ENCODE peak calls at places on chromosome 7, in six cellular contexts. One of them, this sample, is unnamed. For H3K4me1 and H3K36me3, the result is how much of the 10 kb centered on the place peaks cover.

GRCh38 chr7:150356265-150356897 is 12.2 kb upstream of the REPIN1 start:
- DNase-seq in HCT116: peak
- DNase-seq in transverse colon: no peak
- DNase-seq in sigmoid colon: peak
- DNase-seq in GM23338: peak
- DNase-seq in stomach: no peak
- DNase-seq in this sample: no peak

GRCh38 chr7:152411389-152411788 is 24.4 kb downstream of the KMT2C start:
- DNase-seq in transverse colon: no peak
- DNase-seq in GM23338: peak
- DNase-seq in stomach: no peak
- DNase-seq in sigmoid colon: no peak
- DNase-seq in HCT116: no peak
- DNase-seq in this sample: no peak

GRCh38 chr7:9149499-9150082 is 716.2 kb downstream of the NXPH1 start:
- DNase-seq in transverse colon: no peak
- DNase-seq in HCT116: no peak
- DNase-seq in stomach: no peak
- DNase-seq in GM23338: no peak
- DNase-seq in sigmoid colon: no peak
- DNase-seq in this sample: no peak

GRCh38 chr7:18013936-18014335 is 13.7 kb downstream of the PRPS1L1 start:
- DNase-seq in HCT116: no peak
- DNase-seq in GM23338: no peak
- DNase-seq in sigmoid colon: no peak
- DNase-seq in transverse colon: no peak
- DNase-seq in stomach: no peak
- DNase-seq in this sample: no peak

GRCh38 chr7:35482231-35482630 is 212.7 kb downstream of the HERPUD2 start:
- DNase-seq in transverse colon: no peak
- DNase-seq in HCT116: no peak
- DNase-seq in GM23338: no peak
- DNase-seq in stomach: no peak
- DNase-seq in sigmoid colon: no peak
- DNase-seq in this sample: no peak

GRCh38 chr7:140238778-140239652 is 62.2 kb upstream of the KDM7A start:
- DNase-seq in HCT116: no peak
- DNase-seq in transverse colon: peak
- DNase-seq in GM23338: no peak
- DNase-seq in sigmoid colon: no peak
- DNase-seq in stomach: peak
- DNase-seq in this sample: no peak

GRCh38 chr7:88218836-88219605 is 817 bp downstream of the SRI start:
- DNase-seq in HCT116: no peak
- DNase-seq in GM23338: peak
- DNase-seq in stomach: peak
- DNase-seq in sigmoid colon: peak
- DNase-seq in transverse colon: peak
- DNase-seq in this sample: peak

GRCh38 chr7:98250789-98251188 is 1.2 kb downstream of the TECPR1 start:
- DNase-seq in HCT116: no peak
- DNase-seq in stomach: no peak
- DNase-seq in GM23338: peak
- DNase-seq in transverse colon: peak
- DNase-seq in sigmoid colon: no peak
- DNase-seq in this sample: no peak

GRCh38 chr7:144256112-144256511 is 8.5 kb downstream of the OR2A7 start:
- DNase-seq in transverse colon: no peak
- DNase-seq in sigmoid colon: no peak
- DNase-seq in GM23338: peak
- DNase-seq in HCT116: peak
- DNase-seq in stomach: no peak
- DNase-seq in this sample: no peak

GRCh38 chr7:158265743-158266080 is 321.9 kb downstream of the PTPRN2 start:
- DNase-seq in stomach: no peak
- DNase-seq in sigmoid colon: peak
- DNase-seq in HCT116: no peak
- DNase-seq in transverse colon: no peak
- DNase-seq in GM23338: no peak
- DNase-seq in this sample: peak

GRCh38 chr7:47301078-47301477 is 280.8 kb downstream of the TNS3 start:
- DNase-seq in GM23338: peak
- DNase-seq in transverse colon: no peak
- DNase-seq in HCT116: no peak
- DNase-seq in stomach: no peak
- DNase-seq in sigmoid colon: no peak
- DNase-seq in this sample: no peak

GRCh38 chr7:106959753-106960152 is 84.8 kb upstream of the PRKAR2B start:
- DNase-seq in GM23338: peak
- DNase-seq in HCT116: no peak
- DNase-seq in stomach: no peak
- DNase-seq in transverse colon: no peak
- DNase-seq in sigmoid colon: no peak
- DNase-seq in this sample: no peak

GRCh38 chr7:45202618-45203017 is 45.0 kb downstream of the RAMP3 start:
- DNase-seq in transverse colon: no peak
- DNase-seq in HCT116: no peak
- DNase-seq in GM23338: no peak
- DNase-seq in sigmoid colon: no peak
- DNase-seq in stomach: no peak
- DNase-seq in this sample: no peak

GRCh38 chr7:141697211-141697871 is 4.6 kb downstream of the DENND11 start:
- DNase-seq in GM23338: no peak
- DNase-seq in transverse colon: no peak
- DNase-seq in HCT116: no peak
- DNase-seq in stomach: no peak
- DNase-seq in sigmoid colon: no peak
- DNase-seq in this sample: no peak

GRCh38 chr7:131007439-131008330 is 273.7 kb upstream of the KLF14 start:
- DNase-seq in stomach: peak
- DNase-seq in sigmoid colon: peak
- DNase-seq in transverse colon: peak
- DNase-seq in HCT116: peak
- DNase-seq in GM23338: peak
- DNase-seq in this sample: peak

GRCh38 chr7:74094224-74095095 is 10.9 kb downstream of the LIMK1 start:
- DNase-seq in GM23338: peak
- DNase-seq in sigmoid colon: peak
- DNase-seq in transverse colon: peak
- DNase-seq in stomach: peak
- DNase-seq in HCT116: peak
- DNase-seq in this sample: peak

GRCh38 chr7:142243823-142244222 is 14.0 kb downstream of the PRSS58 start:
- DNase-seq in stomach: no peak
- DNase-seq in GM23338: no peak
- DNase-seq in sigmoid colon: no peak
- DNase-seq in transverse colon: no peak
- DNase-seq in HCT116: no peak
- DNase-seq in this sample: no peak

GRCh38 chr7:148753224-148753623 is 54.5 kb downstream of the CUL1 start:
- DNase-seq in transverse colon: no peak
- DNase-seq in sigmoid colon: no peak
- DNase-seq in HCT116: no peak
- DNase-seq in GM23338: no peak
- DNase-seq in stomach: no peak
- DNase-seq in this sample: no peak

GRCh38 chr7:155534691-155535090 is 11.7 kb downstream of the CNPY1 start:
- DNase-seq in transverse colon: no peak
- DNase-seq in HCT116: no peak
- DNase-seq in GM23338: no peak
- DNase-seq in stomach: no peak
- DNase-seq in sigmoid colon: peak
- DNase-seq in this sample: no peak

GRCh38 chr7:23107781-23108180 is 2.2 kb downstream of the KLHL7 start:
- DNase-seq in HCT116: no peak
- DNase-seq in GM23338: no peak
- DNase-seq in transverse colon: no peak
- DNase-seq in sigmoid colon: no peak
- DNase-seq in stomach: no peak
- DNase-seq in this sample: no peak

GRCh38 chr7:23108995-23109394 is 3.4 kb downstream of the KLHL7 start:
- DNase-seq in HCT116: no peak
- DNase-seq in transverse colon: no peak
- DNase-seq in stomach: no peak
- DNase-seq in sigmoid colon: no peak
- DNase-seq in GM23338: no peak
- DNase-seq in this sample: no peak

GRCh38 chr7:23106801-23107713 is 1.5 kb downstream of the KLHL7 start:
- DNase-seq in stomach: no peak
- DNase-seq in sigmoid colon: no peak
- DNase-seq in HCT116: no peak
- DNase-seq in GM23338: no peak
- DNase-seq in transverse colon: no peak
- DNase-seq in this sample: no peak

GRCh38 chr7:23106491-23106800 is 861 bp downstream of the KLHL7 start:
- DNase-seq in stomach: peak
- DNase-seq in GM23338: peak
- DNase-seq in transverse colon: peak
- DNase-seq in sigmoid colon: no peak
- DNase-seq in HCT116: no peak
- DNase-seq in this sample: no peak

DNA sequence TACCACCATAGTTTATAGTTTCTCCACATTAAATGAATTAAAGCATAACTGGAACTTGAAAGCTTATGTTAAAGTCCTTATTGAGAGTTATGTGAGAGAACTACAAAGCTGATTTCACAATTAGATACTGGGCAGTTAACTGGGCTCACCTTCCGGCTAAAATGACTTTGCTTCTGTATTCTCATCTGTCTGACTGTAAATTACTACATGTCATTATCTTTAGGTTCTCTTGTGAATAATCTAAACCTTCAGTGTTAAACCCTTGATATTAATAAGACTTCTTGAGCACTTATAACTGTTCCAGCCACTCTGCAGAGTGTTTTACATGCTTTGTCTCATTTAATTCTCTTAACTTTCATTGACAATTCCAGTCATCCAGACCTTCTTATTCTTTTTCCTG is 3.9 kb downstream of the KLHL7 start:
- DNase-seq in stomach: no peak
- DNase-seq in transverse colon: no peak
- DNase-seq in sigmoid colon: no peak
- DNase-seq in HCT116: no peak
- DNase-seq in GM23338: no peak
- DNase-seq in this sample: no peak
- H3K4me1 ChIP-seq in stomach: under half
- H3K4me1 ChIP-seq in transverse colon: under half
- H3K4me1 ChIP-seq in sigmoid colon: under half
- H3K4me1 ChIP-seq in HCT116: under half
- H3K4me1 ChIP-seq in GM23338: half or more
- H3K4me1 ChIP-seq in this sample: under half

DNA sequence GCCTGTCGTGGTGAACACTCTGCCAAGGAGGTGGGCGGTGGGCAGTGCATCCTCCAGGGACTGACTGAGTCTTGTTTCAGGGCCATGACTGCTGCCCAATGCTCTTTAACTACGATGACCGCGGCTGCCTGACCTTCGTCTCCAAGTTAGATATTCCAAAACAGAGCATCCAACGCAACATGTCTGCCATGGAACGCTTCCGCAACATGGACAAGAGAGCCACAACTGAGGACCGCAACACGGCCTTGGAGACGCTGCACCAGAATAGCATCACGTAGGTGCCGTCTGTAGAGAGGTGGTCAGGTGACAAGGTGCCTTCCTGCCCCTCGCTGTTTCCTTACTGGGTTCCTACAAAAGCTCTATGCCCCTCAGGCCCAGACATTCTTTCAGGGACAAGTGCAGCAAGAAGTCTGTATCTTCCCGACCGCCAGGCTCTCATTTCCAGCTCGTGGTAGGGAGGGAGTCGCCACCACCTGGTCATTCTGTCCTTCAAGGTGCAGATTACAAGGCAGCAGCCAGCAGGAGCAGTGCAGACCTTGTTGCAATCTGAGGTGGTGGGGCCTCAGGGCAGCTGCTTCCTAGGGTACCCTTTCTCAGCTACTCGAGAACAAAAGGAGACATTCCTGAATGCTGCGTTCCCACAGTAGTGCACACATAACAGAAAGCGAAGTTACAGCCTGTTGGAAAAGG is 14.9 kb upstream of the ARPC1B start:
- DNase-seq in stomach: no peak
- DNase-seq in GM23338: peak
- DNase-seq in HCT116: no peak
- DNase-seq in transverse colon: no peak
- DNase-seq in sigmoid colon: peak
- DNase-seq in this sample: no peak
- H3K36me3 ChIP-seq in stomach: half or more
- H3K36me3 ChIP-seq in GM23338: under half
- H3K36me3 ChIP-seq in HCT116: under half
- H3K36me3 ChIP-seq in transverse colon: half or more
- H3K36me3 ChIP-seq in sigmoid colon: half or more
- H3K36me3 ChIP-seq in this sample: half or more

GRCh38 chr7:69619619-69620018 is 21.3 kb downstream of the AUTS2 start:
- DNase-seq in HCT116: no peak
- DNase-seq in sigmoid colon: no peak
- DNase-seq in transverse colon: no peak
- DNase-seq in GM23338: no peak
- DNase-seq in stomach: no peak
- DNase-seq in this sample: no peak

GRCh38 chr7:69617364-69617763 is 19.1 kb downstream of the AUTS2 start:
- DNase-seq in GM23338: peak
- DNase-seq in sigmoid colon: no peak
- DNase-seq in stomach: no peak
- DNase-seq in transverse colon: no peak
- DNase-seq in HCT116: no peak
- DNase-seq in this sample: no peak

GRCh38 chr7:69620063-69620462 is 21.8 kb downstream of the AUTS2 start:
- DNase-seq in HCT116: no peak
- DNase-seq in GM23338: no peak
- DNase-seq in stomach: no peak
- DNase-seq in sigmoid colon: no peak
- DNase-seq in transverse colon: no peak
- DNase-seq in this sample: no peak

GRCh38 chr7:69612981-69613380 is 14.7 kb downstream of the AUTS2 start:
- DNase-seq in sigmoid colon: no peak
- DNase-seq in stomach: no peak
- DNase-seq in GM23338: no peak
- DNase-seq in transverse colon: no peak
- DNase-seq in HCT116: no peak
- DNase-seq in this sample: no peak

GRCh38 chr7:69615696-69616095 is 17.4 kb downstream of the AUTS2 start:
- DNase-seq in stomach: no peak
- DNase-seq in sigmoid colon: no peak
- DNase-seq in GM23338: no peak
- DNase-seq in HCT116: no peak
- DNase-seq in transverse colon: no peak
- DNase-seq in this sample: no peak
- TF ChIP-seq POLR2AphosphoS5 in stomach: no peak
- TF ChIP-seq POLR2AphosphoS5 in sigmoid colon: no peak
- TF ChIP-seq POLR2AphosphoS5 in GM23338: no peak
- TF ChIP-seq POLR2AphosphoS5 in HCT116: no peak
- TF ChIP-seq POLR2AphosphoS5 in transverse colon: no peak
- TF ChIP-seq POLR2AphosphoS5 in this sample: no peak

DNA sequence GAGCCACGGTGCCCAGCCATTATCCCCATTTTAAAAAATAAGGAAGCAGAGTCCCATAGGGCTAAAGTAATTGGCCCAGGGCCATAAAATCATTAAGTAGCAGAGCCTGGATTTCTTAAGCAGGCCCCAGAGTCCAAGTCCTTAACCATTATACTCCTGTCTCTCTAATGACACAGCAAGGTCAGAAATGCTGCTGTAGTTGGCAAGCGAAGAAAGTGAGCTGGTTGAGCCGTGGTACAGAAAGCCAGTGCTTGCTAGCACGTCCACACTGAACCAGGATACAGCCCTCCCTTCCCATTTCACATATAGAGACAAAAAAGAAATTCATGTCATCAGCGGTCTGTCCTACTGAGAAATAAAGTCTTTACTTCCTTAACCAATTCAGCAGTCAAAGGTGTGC is 562.7 kb downstream of the GALNT17 start:
- DNase-seq in HCT116: no peak
- DNase-seq in stomach: no peak
- DNase-seq in transverse colon: no peak
- DNase-seq in GM23338: no peak
- DNase-seq in sigmoid colon: no peak
- DNase-seq in this sample: no peak
- H3K4me1 ChIP-seq in HCT116: under half
- H3K4me1 ChIP-seq in stomach: under half
- H3K4me1 ChIP-seq in transverse colon: under half
- H3K4me1 ChIP-seq in GM23338: under half
- H3K4me1 ChIP-seq in sigmoid colon: under half
- H3K4me1 ChIP-seq in this sample: under half